ENCODE peak calls at places on chromosomes 6 and 20, in six cellular contexts. One of them, this sample, is unnamed.

GRCh38 chr6:100775667-100776066 is 105.5 kb downstream of the ASCC3 start:
- DNase-seq in effector CD4-positive, alpha-beta T cell: no peak
- DNase-seq in mesothelial cell of epicardium: no peak
- DNase-seq in cardiac muscle cell: peak
- DNase-seq in IMR-90: no peak
- DNase-seq in NCI-H1092 treated with DMSO at 0.1 percent for 48 hours: peak
- DNase-seq in this sample: no peak

GRCh38 chr6:75236630-75237029 is 7.0 kb downstream of the COX7A2 start:
- DNase-seq in effector CD4-positive, alpha-beta T cell: no peak
- DNase-seq in mesothelial cell of epicardium: no peak
- DNase-seq in cardiac muscle cell: no peak
- DNase-seq in IMR-90: no peak
- DNase-seq in NCI-H1092 treated with DMSO at 0.1 percent for 48 hours: no peak
- DNase-seq in this sample: no peak

GRCh38 chr20:59771506-59772372 is 161.7 kb downstream of the SYCP2 start:
- DNase-seq in effector CD4-positive, alpha-beta T cell: no peak
- DNase-seq in mesothelial cell of epicardium: no peak
- DNase-seq in cardiac muscle cell: no peak
- DNase-seq in IMR-90: no peak
- DNase-seq in NCI-H1092 treated with DMSO at 0.1 percent for 48 hours: no peak
- DNase-seq in this sample: peak

GRCh38 chr6:153625089-153625488 is 414.0 kb upstream of the OPRM1 start:
- DNase-seq in effector CD4-positive, alpha-beta T cell: no peak
- DNase-seq in mesothelial cell of epicardium: peak
- DNase-seq in cardiac muscle cell: peak
- DNase-seq in IMR-90: no peak
- DNase-seq in NCI-H1092 treated with DMSO at 0.1 percent for 48 hours: no peak
- DNase-seq in this sample: no peak

GRCh38 chr6:150068786-150069648 is at the start of gene ULBP3:
- DNase-seq in effector CD4-positive, alpha-beta T cell: peak
- DNase-seq in mesothelial cell of epicardium: peak
- DNase-seq in cardiac muscle cell: peak
- DNase-seq in IMR-90: peak
- DNase-seq in NCI-H1092 treated with DMSO at 0.1 percent for 48 hours: peak
- DNase-seq in this sample: peak

GRCh38 chr20:53865905-53866786 is 204.2 kb downstream of the BCAS1 start:
- DNase-seq in effector CD4-positive, alpha-beta T cell: no peak
- DNase-seq in mesothelial cell of epicardium: no peak
- DNase-seq in cardiac muscle cell: peak
- DNase-seq in IMR-90: peak
- DNase-seq in NCI-H1092 treated with DMSO at 0.1 percent for 48 hours: peak
- DNase-seq in this sample: no peak

GRCh38 chr20:21111416-21111815 is 5.3 kb upstream of the LINC00237 start:
- DNase-seq in effector CD4-positive, alpha-beta T cell: no peak
- DNase-seq in mesothelial cell of epicardium: no peak
- DNase-seq in cardiac muscle cell: no peak
- DNase-seq in IMR-90: no peak
- DNase-seq in NCI-H1092 treated with DMSO at 0.1 percent for 48 hours: no peak
- DNase-seq in this sample: no peak

GRCh38 chr20:23151885-23152284 is 65.8 kb upstream of the CD93 start:
- DNase-seq in effector CD4-positive, alpha-beta T cell: no peak
- DNase-seq in mesothelial cell of epicardium: no peak
- DNase-seq in cardiac muscle cell: no peak
- DNase-seq in IMR-90: no peak
- DNase-seq in NCI-H1092 treated with DMSO at 0.1 percent for 48 hours: no peak
- DNase-seq in this sample: no peak

GRCh38 chr6:7414811-7415210 is 25.2 kb downstream of the RIOK1 start:
- DNase-seq in effector CD4-positive, alpha-beta T cell: no peak
- DNase-seq in mesothelial cell of epicardium: no peak
- DNase-seq in cardiac muscle cell: peak
- DNase-seq in IMR-90: peak
- DNase-seq in NCI-H1092 treated with DMSO at 0.1 percent for 48 hours: no peak
- DNase-seq in this sample: no peak

GRCh38 chr20:36917943-36918342 is 33.6 kb downstream of the SAMHD1 start:
- DNase-seq in effector CD4-positive, alpha-beta T cell: no peak
- DNase-seq in mesothelial cell of epicardium: no peak
- DNase-seq in cardiac muscle cell: no peak
- DNase-seq in IMR-90: peak
- DNase-seq in NCI-H1092 treated with DMSO at 0.1 percent for 48 hours: no peak
- DNase-seq in this sample: no peak

GRCh38 chr20:63363013-63363957 is 2.1 kb upstream of the CHRNA4 start:
- DNase-seq in effector CD4-positive, alpha-beta T cell: no peak
- DNase-seq in mesothelial cell of epicardium: no peak
- DNase-seq in cardiac muscle cell: no peak
- DNase-seq in IMR-90: no peak
- DNase-seq in NCI-H1092 treated with DMSO at 0.1 percent for 48 hours: no peak
- DNase-seq in this sample: peak

GRCh38 chr6:147382945-147383554 is 125.4 kb upstream of the SAMD5 start:
- DNase-seq in effector CD4-positive, alpha-beta T cell: no peak
- DNase-seq in mesothelial cell of epicardium: no peak
- DNase-seq in cardiac muscle cell: peak
- DNase-seq in IMR-90: peak
- DNase-seq in NCI-H1092 treated with DMSO at 0.1 percent for 48 hours: no peak
- DNase-seq in this sample: no peak

GRCh38 chr6:44454198-44454597 is 66.7 kb downstream of the CDC5L start:
- DNase-seq in effector CD4-positive, alpha-beta T cell: no peak
- DNase-seq in mesothelial cell of epicardium: no peak
- DNase-seq in cardiac muscle cell: no peak
- DNase-seq in IMR-90: peak
- DNase-seq in NCI-H1092 treated with DMSO at 0.1 percent for 48 hours: no peak
- DNase-seq in this sample: no peak

GRCh38 chr6:88445188-88445958 is 279.2 kb upstream of the CNR1 start:
- DNase-seq in effector CD4-positive, alpha-beta T cell: no peak
- DNase-seq in mesothelial cell of epicardium: no peak
- DNase-seq in cardiac muscle cell: no peak
- DNase-seq in IMR-90: no peak
- DNase-seq in NCI-H1092 treated with DMSO at 0.1 percent for 48 hours: no peak
- DNase-seq in this sample: no peak